ENCODE peak calls at places on chromosomes 5 and 9, in seven cellular contexts. R is ovary; F is activated CD4-positive, alpha-beta T cell treated with anti-CD3 and anti-CD28 coated beads, Interleukin-2, amount 10 ng/mL, durations not matched to agents 7 days and 5 days; T is sciatic nerve; A is H9; D is HuH-7.5; H is A172. B is an unnamed sample.
A peak's percentile ranks its signal among the peaks of the same experiment; 100 is the strongest.

GRCh38 chr5:43515678-43516048 is 715 bp upstream of the C5orf34 start:
- DNase-seq in H (peak; percentile 11), R (no peak), F (no peak), D (no peak), T (no peak), A (no peak), B (no peak)

GRCh38 chr5:10471672-10472071 is 30.0 kb downstream of the ROPN1L start:
- DNase-seq in H (no peak), T (no peak), A (no peak), F (no peak), D (no peak), R (no peak), B (no peak)

GRCh38 chr9:15293727-15294405 is 13.2 kb downstream of the TTC39B start:
- DNase-seq in R (no peak), A (no peak), H (no peak), F (peak; percentile 37), D (no peak), T (no peak), B (peak; percentile 16)

GRCh38 chr5:142844881-142845280 is 74.7 kb downstream of the ARHGAP26 start:
- DNase-seq in F (no peak), R (no peak), A (no peak), T (no peak), D (no peak), H (no peak), B (no peak)

GRCh38 chr9:137140151-137141012 is 1.4 kb downstream of the GRIN1 start:
- DNase-seq in F (no peak), D (no peak), A (peak; percentile 30), T (no peak), H (no peak), R (no peak), B (no peak)

GRCh38 chr5:176810084-176810597 is at the start of gene UNC5A:
- DNase-seq in D (peak; percentile 86), H (peak; percentile 31), F (peak; percentile 46), A (peak; percentile 74), R (no peak), T (no peak), B (peak; percentile 89)

GRCh38 chr5:961002-961710 is 47.4 kb upstream of the NKD2 start:
- DNase-seq in T (no peak), F (no peak), R (no peak), D (no peak), A (peak; percentile 15), H (no peak), B (no peak)

GRCh38 chr5:179558912-179559279 is 8.5 kb downstream of the RUFY1 start:
- DNase-seq in T (no peak), H (peak; percentile 46), R (no peak), D (peak; percentile 35), F (peak; percentile 17), A (peak; percentile 71), B (peak; percentile 79)

GRCh38 chr5:126002222-126002897 is 420.8 kb upstream of the GRAMD2B start:
- DNase-seq in T (peak; percentile 79), A (no peak), D (no peak), F (no peak), H (peak; percentile 51), R (peak; percentile 77), B (no peak)

GRCh38 chr5:1882337-1883119 is at the start of gene IRX4:
- DNase-seq in D (no peak), T (no peak), R (no peak), A (peak; percentile 84), F (no peak), H (no peak), B (peak; percentile 63)

GRCh38 chr5:115776989-115777388 is 39.5 kb downstream of the CDO1 start:
- DNase-seq in T (no peak), D (no peak), F (no peak), H (no peak), A (no peak), R (no peak), B (no peak)

GRCh38 chr9:136690841-136691261 is 3.6 kb upstream of the AGPAT2 start:
- DNase-seq in H (peak; percentile 93), D (no peak), T (no peak), R (no peak), A (no peak), F (no peak), B (no peak)

GRCh38 chr9:113614843-113615648 is 151.5 kb downstream of the RGS3 start:
- DNase-seq in T (peak; percentile 86), D (no peak), H (no peak), A (peak; percentile 25), F (no peak), R (peak; percentile 71), B (no peak)

GRCh38 chr9:112337547-112337946 is 4.1 kb upstream of the PTBP3 start:
- DNase-seq in D (no peak), F (no peak), H (no peak), A (no peak), T (no peak), R (no peak), B (no peak)

GRCh38 chr5:60092671-60093422 is 199.3 kb upstream of the PDE4D start:
- DNase-seq in H (peak; percentile 89), A (no peak), R (no peak), F (no peak), T (no peak), D (no peak), B (no peak)

GRCh38 chr5:38540348-38540747 is 16.1 kb downstream of the LIFR start:
- DNase-seq in H (no peak), A (no peak), F (no peak), T (no peak), D (no peak), R (no peak), B (peak; percentile 80)

GRCh38 chr9:73154760-73155159 is 3.1 kb downstream of the ANXA1 start:
- DNase-seq in A (no peak), R (no peak), D (no peak), T (no peak), F (peak; percentile 40), H (no peak), B (no peak)

GRCh38 chr5:85823462-85824426 is 794.0 kb upstream of the COX7C start:
- DNase-seq in A (no peak), F (no peak), H (peak; percentile 42), D (no peak), R (no peak), T (no peak), B (peak; percentile 1)

GRCh38 chr5:151101746-151102145 is 20.9 kb upstream of the TNIP1 start:
- DNase-seq in D (no peak), F (no peak), A (no peak), R (no peak), H (no peak), T (no peak), B (no peak)

GRCh38 chr9:20394928-20395327 is 227.4 kb downstream of the MLLT3 start:
- DNase-seq in A (peak; percentile 43), T (no peak), R (no peak), F (no peak), D (no peak), H (no peak), B (no peak)

GRCh38 chr5:138274189-138274853 is at the start of gene GFRA3:
- DNase-seq in R (peak; percentile 14), F (no peak), T (no peak), H (no peak), D (no peak), A (peak; percentile 57), B (peak; percentile 25)

GRCh38 chr9:91847576-91847975 is 102.5 kb downstream of the ROR2 start:
- DNase-seq in D (no peak), T (peak; percentile 60), F (peak; percentile 11), H (no peak), A (no peak), R (peak; percentile 73), B (no peak)

GRCh38 chr5:32223972-32224608 is 50.0 kb upstream of the GOLPH3 start:
- DNase-seq in H (peak; percentile 84), T (no peak), A (peak; percentile 68), R (no peak), F (no peak), D (no peak), B (no peak)

GRCh38 chr5:82975396-82975795 is 101.8 kb downstream of the TMEM167A start:
- DNase-seq in T (no peak), H (no peak), A (no peak), R (no peak), D (no peak), F (no peak), B (no peak)

GRCh38 chr5:17190242-17190778 is 27.1 kb upstream of the BASP1 start:
- DNase-seq in F (peak; percentile 32), R (peak; percentile 47), T (no peak), H (peak; percentile 57), A (no peak), D (no peak), B (peak; percentile 71)

GRCh38 chr9:109912726-109913460 is 132.9 kb downstream of the PALM2AKAP2 start:
- DNase-seq in H (no peak), T (no peak), R (no peak), A (no peak), D (no peak), F (no peak), B (no peak)

GRCh38 chr5:1419476-1420210 is 25.6 kb downstream of the SLC6A3 start:
- DNase-seq in A (no peak), R (no peak), D (no peak), F (no peak), T (no peak), H (no peak), B (no peak)

GRCh38 chr9:107487521-107488399 is 1.8 kb downstream of the KLF4 start:
- DNase-seq in D (no peak), R (peak; percentile 60), T (peak; percentile 70), A (peak; percentile 85), F (peak; percentile 10), H (no peak), B (no peak)

GRCh38 chr5:51156838-51157237 is 226.4 kb upstream of the ISL1 start:
- DNase-seq in T (no peak), R (no peak), D (no peak), F (no peak), A (peak; percentile 52), H (no peak), B (no peak)

GRCh38 chr9:122126340-122127333 is 32.9 kb downstream of the NDUFA8 start:
- DNase-seq in T (peak; percentile 47), A (peak; percentile 71), D (no peak), R (no peak), H (no peak), F (no peak), B (no peak)

GRCh38 chr5:76187386-76187785 is 104.2 kb downstream of the SV2C start:
- DNase-seq in A (no peak), T (no peak), H (no peak), D (no peak), R (no peak), F (no peak), B (no peak)

GRCh38 chr5:143499480-143500114 is 96.1 kb upstream of the NR3C1 start:
- DNase-seq in R (no peak), T (no peak), H (no peak), D (no peak), A (no peak), F (no peak), B (no peak)

GRCh38 chr9:129237195-129237611 is 59.1 kb upstream of the IER5L start:
- DNase-seq in H (peak; percentile 63), A (no peak), R (peak; percentile 60), F (peak; percentile 36), T (no peak), D (no peak), B (peak; percentile 45)

GRCh38 chr9:33661186-33661585 is 134.2 kb upstream of the PRSS3 start:
- DNase-seq in H (no peak), D (no peak), A (no peak), R (no peak), T (no peak), F (no peak), B (no peak)

GRCh38 chr9:18422296-18423036 is 51.5 kb upstream of the ADAMTSL1 start:
- DNase-seq in H (no peak), R (no peak), A (no peak), D (no peak), F (no peak), T (no peak), B (no peak)

GRCh38 chr5:90901263-90901662 is 342.7 kb downstream of the ADGRV1 start:
- DNase-seq in D (no peak), T (no peak), F (no peak), H (no peak), R (no peak), A (no peak), B (no peak)

GRCh38 chr9:121567142-121568100 is 67.8 kb upstream of the GGTA1 start:
- DNase-seq in F (no peak), T (no peak), A (no peak), D (no peak), R (no peak), H (no peak), B (no peak)

B was measured in NCI-H1417.